ENCODE peak calls at places on chromosomes 12 and 14, in seven cellular contexts. H, U, Q, B, N, T and L are unnamed samples.

GRCh38 chr12:29153231-29153630 is 4.2 kb downstream of the FAR2 start:
- DNase-seq in Q (no peak), N (no peak), T (no peak), B (peak), H (no peak), U (no peak), L (no peak)

GRCh38 chr14:22630066-22630465 is 14.1 kb downstream of the OR6J1 start:
- DNase-seq in N (no peak), Q (no peak), H (no peak), T (no peak), B (no peak), U (no peak), L (no peak)

GRCh38 chr12:59459966-59460365 is 135.9 kb upstream of the SLC16A7 start:
- DNase-seq in Q (no peak), U (no peak), H (no peak), B (no peak), T (no peak), N (no peak), L (no peak)

GRCh38 chr12:1115471-1116242 is 124.6 kb downstream of the ERC1 start:
- DNase-seq in T (no peak), Q (no peak), B (no peak), U (no peak), H (no peak), N (no peak), L (no peak)

GRCh38 chr12:110536834-110537604 is 34.9 kb downstream of the RAD9B start:
- DNase-seq in U (no peak), Q (no peak), T (no peak), B (no peak), H (no peak), N (no peak), L (no peak)

GRCh38 chr12:93459097-93459496 is 8.2 kb upstream of the MRPL42 start:
- DNase-seq in H (no peak), U (no peak), T (no peak), Q (no peak), N (no peak), B (no peak), L (no peak)

GRCh38 chr12:104006929-104007328 is 41.3 kb downstream of the TDG start:
- DNase-seq in N (no peak), B (no peak), T (no peak), H (no peak), Q (no peak), U (no peak), L (no peak)

GRCh38 chr12:132030367-132031038 is 80.8 kb downstream of the EP400 start:
- DNase-seq in B (no peak), Q (no peak), N (no peak), H (no peak), U (peak), T (no peak), L (no peak)

GRCh38 chr12:119803391-119803791 is 73.7 kb downstream of the CIT start:
- DNase-seq in H (peak), N (no peak), Q (no peak), B (no peak), T (peak), U (no peak), L (no peak)

GRCh38 chr14:92563359-92563758 is 49.8 kb downstream of the RIN3 start:
- DNase-seq in U (no peak), B (peak), Q (no peak), H (no peak), N (no peak), T (no peak), L (peak)

GRCh38 chr14:100529561-100530031 is 57.6 kb downstream of the BEGAIN start:
- DNase-seq in N (peak), B (no peak), T (no peak), U (peak), H (peak), Q (no peak), L (no peak)

GRCh38 chr12:88600272-88600671 is 20.0 kb upstream of the KITLG start:
- DNase-seq in H (no peak), U (no peak), B (no peak), T (no peak), N (no peak), Q (no peak), L (no peak)

GRCh38 chr14:37546621-37547447 is 48.2 kb downstream of the FOXA1 start:
- DNase-seq in N (no peak), U (no peak), H (no peak), B (no peak), T (no peak), Q (no peak), L (no peak)

GRCh38 chr14:92670177-92670576 is 78.2 kb downstream of the LGMN start:
- DNase-seq in U (no peak), T (no peak), N (no peak), B (peak), H (no peak), Q (no peak), L (no peak)

GRCh38 chr12:127926004-127926403 is 341.0 kb upstream of the TMEM132C start:
- DNase-seq in B (no peak), N (no peak), U (no peak), T (peak), H (peak), Q (no peak), L (no peak)

GRCh38 chr14:105161314-105161713 is 7.3 kb downstream of the JAG2 start:
- DNase-seq in N (no peak), H (no peak), B (no peak), T (no peak), Q (no peak), U (no peak), L (no peak)

GRCh38 chr12:120041386-120042231 is 52.6 kb downstream of the BICDL1 start:
- DNase-seq in N (no peak), B (no peak), H (no peak), T (no peak), Q (no peak), U (no peak), L (peak)

GRCh38 chr14:58829594-58829993 is 191.8 kb downstream of the DACT1 start:
- DNase-seq in U (no peak), N (no peak), H (no peak), B (no peak), Q (no peak), T (no peak), L (no peak)

GRCh38 chr12:52090291-52090690 is 10.8 kb downstream of the SMIM41 start:
- DNase-seq in N (no peak), H (no peak), U (no peak), B (no peak), Q (no peak), T (no peak), L (no peak)

GRCh38 chr14:104819361-104819771 is 18.5 kb downstream of the ZBTB42 start:
- DNase-seq in T (no peak), U (no peak), H (no peak), B (no peak), N (no peak), Q (no peak), L (no peak)

GRCh38 chr12:111748195-111748803 is 18.4 kb upstream of the ALDH2 start:
- DNase-seq in B (no peak), Q (no peak), T (no peak), N (no peak), U (no peak), H (no peak), L (no peak)

GRCh38 chr14:93274055-93274806 is 58.6 kb downstream of the BTBD7 start:
- DNase-seq in Q (no peak), H (no peak), U (no peak), N (no peak), B (no peak), T (no peak), L (no peak)

GRCh38 chr12:57118711-57119271 is 7.6 kb upstream of the STAT6 start:
- DNase-seq in Q (no peak), B (peak), T (no peak), H (no peak), U (no peak), N (no peak), L (peak)

GRCh38 chr14:55133416-55133815 is 4.4 kb downstream of the LGALS3 start:
- DNase-seq in U (no peak), B (no peak), H (no peak), T (no peak), N (no peak), Q (no peak), L (no peak)

GRCh38 chr12:101829639-101830390 is 944 bp downstream of the GNPTAB start:
- DNase-seq in N (no peak), H (no peak), T (no peak), Q (no peak), U (no peak), B (no peak), L (no peak)
- TF ChIP-seq CTCF in N (no peak), H (no peak), T (no peak), Q (no peak), U (no peak), B (no peak), L (no peak)

GRCh38 chr12:12609692-12610091 is 2.0 kb upstream of the CREBL2 start:
- DNase-seq in H (no peak), N (no peak), U (no peak), B (no peak), Q (no peak), T (no peak), L (no peak)

GRCh38 chr12:12610711-12611110 is 965 bp upstream of the CREBL2 start:
- DNase-seq in H (no peak), Q (no peak), T (no peak), N (no peak), U (no peak), B (no peak), L (no peak)

GRCh38 chr12:12612403-12612802 is 727 bp downstream of the CREBL2 start:
- DNase-seq in H (no peak), B (peak), T (no peak), Q (no peak), U (no peak), N (no peak), L (peak)

GRCh38 chr12:12613334-12613733 is 1.7 kb downstream of the CREBL2 start:
- DNase-seq in U (no peak), N (no peak), B (no peak), T (no peak), H (no peak), Q (no peak), L (no peak)

GRCh38 chr12:12611512-12612306 is at the start of gene CREBL2:
- DNase-seq in U (peak), Q (peak), B (peak), N (peak), H (peak), T (peak), L (peak)
- TF ChIP-seq CTCF in U (no peak), Q (no peak), B (no peak), N (no peak), H (no peak), T (no peak), L (no peak)

GRCh38 chr14:103815253-103815652 is 32.1 kb downstream of the PPP1R13B start:
- DNase-seq in Q (no peak), N (no peak), T (no peak), H (no peak), U (no peak), B (no peak), L (no peak)

GRCh38 chr14:103818422-103818821 is 29.0 kb downstream of the PPP1R13B start:
- DNase-seq in U (no peak), H (no peak), N (no peak), B (no peak), Q (no peak), T (no peak), L (no peak)

GRCh38 chr14:103818870-103819269 is 28.5 kb downstream of the PPP1R13B start:
- DNase-seq in Q (no peak), H (no peak), N (no peak), T (no peak), B (no peak), U (no peak), L (no peak)

GRCh38 chr14:103817595-103817994 is 29.8 kb downstream of the PPP1R13B start:
- DNase-seq in N (no peak), Q (no peak), B (no peak), T (no peak), H (no peak), U (no peak), L (no peak)

GRCh38 chr14:103816991-103817390 is 30.4 kb downstream of the PPP1R13B start:
- DNase-seq in B (no peak), Q (no peak), T (no peak), H (no peak), N (no peak), U (no peak), L (no peak)
- TF ChIP-seq CTCF in B (no peak), Q (no peak), T (no peak), H (no peak), N (no peak), U (no peak), L (no peak)

GRCh38 chr12:2586159-2587035 is 208.4 kb upstream of the FKBP4 start:
- DNase-seq in Q (peak), B (no peak), H (no peak), N (no peak), U (no peak), T (no peak), L (no peak)
- TF ChIP-seq CTCF in Q (no peak), B (no peak), H (no peak), N (no peak), U (no peak), T (no peak), L (no peak)

GRCh38 chr12:113099364-113099763 is 36.2 kb downstream of the RASAL1 start:
- DNase-seq in Q (no peak), U (no peak), B (no peak), T (no peak), H (no peak), N (no peak), L (no peak)

GRCh38 chr12:113099764-113100163 is 35.8 kb downstream of the RASAL1 start:
- DNase-seq in U (no peak), H (no peak), T (no peak), N (no peak), B (no peak), Q (no peak), L (no peak)

GRCh38 chr12:113096675-113097461 is 38.7 kb downstream of the RASAL1 start:
- DNase-seq in H (no peak), Q (no peak), T (no peak), U (no peak), N (no peak), B (no peak), L (no peak)

GRCh38 chr12:113097716-113098427 is 37.7 kb downstream of the RASAL1 start:
- DNase-seq in T (no peak), Q (no peak), U (peak), H (no peak), N (no peak), B (no peak), L (no peak)

GRCh38 chr12:113098428-113099028 is 37.0 kb downstream of the RASAL1 start:
- DNase-seq in T (peak), N (peak), Q (peak), B (peak), U (peak), H (peak), L (peak)
- TF ChIP-seq CTCF in T (peak), N (peak), Q (peak), B (peak), U (peak), H (peak), L (peak)

GRCh38 chr14:32230695-32231280 is 27.7 kb upstream of the RNU6-8 start:
- DNase-seq in Q (no peak), B (no peak), U (no peak), N (no peak), H (no peak), T (no peak), L (no peak)

GRCh38 chr14:32230181-32230580 is 27.1 kb upstream of the RNU6-8 start:
- DNase-seq in H (no peak), T (no peak), N (no peak), B (no peak), U (no peak), Q (no peak), L (no peak)

GRCh38 chr14:32226051-32226450 is 23.0 kb upstream of the RNU6-8 start:
- DNase-seq in Q (no peak), B (no peak), U (no peak), H (no peak), N (no peak), T (no peak), L (no peak)

GRCh38 chr14:32225378-32225920 is 22.4 kb upstream of the RNU6-8 start:
- DNase-seq in T (no peak), H (no peak), Q (no peak), N (no peak), U (no peak), B (no peak), L (no peak)

DNA sequence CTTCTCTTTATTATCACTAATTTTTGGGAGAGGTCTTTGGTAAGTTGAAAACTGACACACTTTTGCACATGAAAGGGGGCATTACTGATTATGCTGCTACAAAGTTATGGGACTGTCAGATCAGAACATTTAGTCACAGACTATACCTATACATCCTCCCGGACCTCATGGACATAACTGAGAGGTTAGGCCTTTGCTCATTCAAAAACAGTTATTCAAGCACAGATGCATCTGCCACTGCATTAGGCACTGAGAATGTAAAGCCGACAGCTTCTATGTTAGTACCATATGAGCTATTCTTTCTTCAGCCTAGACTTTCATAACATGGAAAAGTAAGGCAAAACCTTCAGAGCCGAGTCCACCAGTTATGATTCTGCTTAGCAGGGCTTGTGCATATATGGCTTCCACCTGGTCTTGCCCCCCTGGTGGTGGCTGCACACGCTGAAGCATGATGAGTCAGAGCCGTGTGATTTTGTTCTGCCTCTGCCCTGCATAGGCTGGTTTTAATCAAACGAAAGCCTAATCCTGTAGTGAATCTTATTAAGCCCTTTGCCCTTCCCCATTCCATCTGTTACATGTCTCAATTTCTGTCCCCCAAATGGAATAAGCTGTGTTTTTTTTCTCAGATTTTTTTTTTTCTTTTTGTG is 21.8 kb upstream of the RNU6-8 start:
- DNase-seq in B (no peak), H (peak), U (no peak), T (no peak), N (no peak), Q (no peak), L (peak)
- TF ChIP-seq CTCF in B (no peak), H (peak), U (peak), T (no peak), N (peak), Q (peak), L (peak)